ENCODE peak calls at places on chromosomes 5 and 9, in eight cellular contexts. L is body of pancreas; Y is CD8-positive, alpha-beta T cell; I is cardiac muscle cell; C is PC-3; D is tibial nerve; G is adrenal gland; Z is fibroblast of lung. B is an unnamed sample. For H3K27me3, the result is how much of the 10 kb centered on the place peaks cover.

GRCh38 chr5:75558972-75559632 is 47.4 kb downstream of the POLK start:
- DNase-seq in L (no peak), G (no peak), I (peak), C (no peak), Z (no peak), D (no peak), Y (no peak), B (no peak)

GRCh38 chr5:172005708-172006377 is 595 bp downstream of the FBXW11 start:
- DNase-seq in L (peak), Z (peak), C (no peak), G (peak), I (peak), Y (peak), D (no peak), B (no peak)

GRCh38 chr9:127732444-127732843 is 2.6 kb downstream of the TOR2A start:
- DNase-seq in L (no peak), I (no peak), C (no peak), D (no peak), G (no peak), Y (no peak), Z (no peak), B (no peak)

GRCh38 chr5:170184007-170184687 is 48.6 kb upstream of the C5orf58 start:
- DNase-seq in C (peak), L (peak), Y (peak), Z (peak), G (peak), I (peak), D (peak), B (no peak)

GRCh38 chr5:14723648-14724231 is 59.2 kb downstream of the OTULIN start:
- DNase-seq in Z (no peak), Y (no peak), I (no peak), L (no peak), G (no peak), D (no peak), C (no peak), B (no peak)

GRCh38 chr5:116553366-116553765 is 21.3 kb downstream of the SEMA6A start:
- DNase-seq in G (peak), C (no peak), I (no peak), Y (no peak), L (no peak), Z (no peak), D (no peak), B (no peak)

GRCh38 chr5:148904440-148904839 is 78.0 kb downstream of the ADRB2 start:
- DNase-seq in I (no peak), Z (no peak), L (no peak), Y (no peak), C (no peak), G (no peak), D (no peak), B (peak)

GRCh38 chr5:112156211-112156610 is 262.9 kb downstream of the EPB41L4A start:
- DNase-seq in Z (no peak), Y (no peak), C (no peak), G (no peak), D (no peak), L (no peak), I (no peak), B (no peak)

DNA sequence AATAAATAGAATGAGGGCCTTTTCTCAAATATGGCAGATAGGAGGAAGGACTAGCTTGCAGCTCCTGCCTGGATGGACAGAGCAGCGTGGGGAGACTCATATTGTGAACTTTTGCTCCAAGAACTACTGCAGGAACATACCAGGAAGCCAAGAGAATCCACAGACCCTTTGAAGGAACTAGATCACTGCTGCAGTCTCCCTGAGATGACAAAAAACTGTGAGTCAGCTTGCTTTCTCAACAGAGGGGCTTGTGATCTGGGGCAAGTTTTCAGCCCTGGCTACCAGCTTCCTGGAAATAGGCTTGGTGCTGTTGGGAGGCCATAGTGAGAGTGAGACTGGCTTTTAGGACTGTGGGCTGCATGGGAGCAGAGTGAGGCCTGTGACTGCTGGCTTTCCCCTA is 170.6 kb upstream of the TRIM32 start:
- DNase-seq in G (no peak), L (no peak), I (peak), Z (no peak), D (no peak), C (no peak), Y (no peak), B (no peak)
- TF ChIP-seq CTCF in G (no peak), L (no peak), I (no peak), Z (no peak), D (no peak), C (no peak), Y (no peak), B (no peak)

GRCh38 chr9:135283621-135284020 is 196.0 kb upstream of the PPP1R26 start:
- DNase-seq in Z (no peak), L (no peak), D (no peak), G (no peak), I (no peak), C (no peak), Y (no peak), B (no peak)

GRCh38 chr9:135282001-135282731 is 194.7 kb downstream of the OLFM1 start:
- DNase-seq in C (peak), D (peak), G (peak), Z (peak), Y (no peak), L (peak), I (peak), B (no peak)

GRCh38 chr9:135281661-135282000 is 194.2 kb downstream of the OLFM1 start:
- DNase-seq in L (no peak), Z (no peak), D (no peak), C (no peak), G (no peak), Y (no peak), I (no peak), B (no peak)

GRCh38 chr9:135281151-135281550 is 193.7 kb downstream of the OLFM1 start:
- DNase-seq in C (no peak), L (no peak), Z (no peak), I (no peak), G (no peak), D (no peak), Y (no peak), B (no peak)

DNA sequence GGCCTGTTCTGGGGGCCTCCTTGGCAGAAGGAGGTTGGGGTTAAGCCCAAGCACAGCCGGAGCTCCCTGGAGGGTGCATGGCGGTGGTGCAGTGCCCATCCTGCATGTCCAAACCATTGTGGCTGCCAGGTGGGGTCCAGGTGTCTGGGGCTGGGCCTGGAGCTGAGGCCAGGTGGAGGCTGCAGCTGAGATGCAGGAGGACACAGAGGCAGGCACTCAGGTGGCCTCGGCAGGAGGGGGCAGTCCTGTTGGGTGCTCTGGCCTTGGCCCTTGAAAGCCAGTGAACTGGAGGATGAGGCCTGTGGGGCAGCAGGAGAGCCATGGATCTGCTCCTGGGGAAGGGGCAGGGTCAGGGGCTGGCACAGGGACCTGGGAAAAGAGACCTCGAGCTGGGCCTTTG is 195.3 kb downstream of the OLFM1 start:
- DNase-seq in I (no peak), Y (no peak), Z (no peak), D (no peak), L (no peak), C (no peak), G (no peak), B (no peak)
- H3K27ac ChIP-seq in I (no peak), Y (no peak), Z (no peak), D (no peak), L (no peak), C (no peak), G (no peak), B (no peak)

GRCh38 chr5:135577421-135577820 is 1.4 kb downstream of the CXCL14 start:
- DNase-seq in L (no peak), Z (no peak), G (no peak), C (no peak), I (no peak), D (no peak), Y (no peak), B (no peak)
- H3K27me3 ChIP-seq in L (under half), Z (under half), G (under half), C (under half), I (half or more), D (under half), Y (under half), B (under half)

GRCh38 chr5:108259306-108259705 is 122.6 kb downstream of the FBXL17 start:
- DNase-seq in G (no peak), L (no peak), C (no peak), Z (peak), I (peak), D (no peak), Y (no peak), B (no peak)

GRCh38 chr5:108263338-108263737 is 118.6 kb downstream of the FBXL17 start:
- DNase-seq in C (no peak), L (no peak), Z (no peak), D (no peak), I (no peak), G (no peak), Y (no peak), B (no peak)

GRCh38 chr5:108260105-108260857 is 121.6 kb downstream of the FBXL17 start:
- DNase-seq in L (peak), Y (peak), G (peak), C (peak), D (peak), Z (peak), I (peak), B (peak)

GRCh38 chr5:108258001-108258400 is 123.9 kb downstream of the FBXL17 start:
- DNase-seq in L (no peak), I (peak), Z (peak), D (no peak), G (no peak), C (no peak), Y (no peak), B (no peak)

GRCh38 chr5:108260858-108261170 is 121.1 kb downstream of the FBXL17 start:
- DNase-seq in G (no peak), I (no peak), D (no peak), C (no peak), L (no peak), Z (no peak), Y (no peak), B (no peak)
- TF ChIP-seq CTCF in G (no peak), I (no peak), D (no peak), C (no peak), L (no peak), Z (no peak), Y (peak), B (no peak)

GRCh38 chr5:140018096-140018481 is 25.0 kb downstream of the NRG2 start:
- DNase-seq in I (no peak), D (no peak), L (no peak), Y (no peak), Z (no peak), G (no peak), C (no peak), B (no peak)

GRCh38 chr5:140017397-140018095 is 25.6 kb downstream of the NRG2 start:
- DNase-seq in Z (no peak), G (no peak), L (no peak), C (no peak), D (no peak), I (no peak), Y (no peak), B (no peak)

GRCh38 chr5:140018517-140018916 is 24.6 kb downstream of the NRG2 start:
- DNase-seq in G (peak), L (no peak), Y (no peak), D (no peak), Z (no peak), I (no peak), C (no peak), B (no peak)

GRCh38 chr5:140020601-140021177 is 22.4 kb downstream of the NRG2 start:
- DNase-seq in Y (no peak), G (peak), C (no peak), I (no peak), L (no peak), Z (no peak), D (no peak), B (no peak)

DNA sequence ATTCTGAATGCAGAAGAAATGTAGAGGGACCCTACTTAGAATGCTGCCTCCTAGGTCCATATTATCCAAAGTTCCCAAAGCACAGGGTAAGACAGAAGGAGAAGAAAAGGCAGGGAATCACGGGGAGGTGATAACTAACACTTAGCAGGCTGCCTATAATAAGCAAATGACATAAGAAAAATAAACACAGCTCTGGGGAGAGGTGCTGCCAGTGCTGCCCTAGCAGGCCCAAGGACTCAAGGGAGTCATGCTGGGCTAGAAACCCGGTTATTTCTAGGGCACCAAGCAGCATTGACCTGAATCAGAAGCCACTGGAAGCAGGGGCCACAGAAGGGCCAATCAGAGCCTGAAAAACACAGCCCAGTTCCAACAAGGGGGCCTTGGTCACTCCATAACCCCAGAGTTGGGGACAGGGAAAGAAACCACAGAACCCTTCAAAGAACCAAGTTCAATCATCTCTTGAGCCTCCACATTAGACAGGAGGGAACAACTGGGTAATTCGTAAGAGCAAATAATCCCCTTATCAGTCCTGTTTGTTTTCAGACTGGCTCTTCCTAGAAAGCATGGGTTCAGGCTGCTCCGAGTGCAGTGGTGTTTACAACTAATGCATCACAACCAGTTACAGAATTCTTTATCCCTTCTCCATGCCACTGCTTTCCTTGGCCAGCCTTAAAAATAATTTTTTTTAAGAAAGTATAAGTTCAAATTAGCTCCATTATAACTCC is 24.0 kb downstream of the NRG2 start:
- DNase-seq in I (no peak), C (no peak), G (no peak), L (peak), D (no peak), Z (no peak), Y (no peak), B (no peak)
- H3K27ac ChIP-seq in I (no peak), C (no peak), G (peak), L (no peak), D (no peak), Z (no peak), Y (no peak), B (no peak)

B was measured in thoracic aorta.